ENCODE peak calls at places on chromosomes 1 and 21, in seven cellular contexts. One of them, this sample, is unnamed.

GRCh38 chr1:207818971-207819451 is 67.2 kb downstream of the CD46 start:
- DNase-seq in HepG2: no peak
- DNase-seq in esophagus muscularis mucosa: no peak
- DNase-seq in K562: no peak
- DNase-seq in tibial nerve: no peak
- DNase-seq in transverse colon: no peak
- DNase-seq in H1: no peak
- DNase-seq in this sample: no peak

GRCh38 chr1:114032271-114033218 is 53.3 kb downstream of the OLFML3 start:
- DNase-seq in transverse colon: no peak
- DNase-seq in esophagus muscularis mucosa: no peak
- DNase-seq in HepG2: no peak
- DNase-seq in H1: no peak
- DNase-seq in tibial nerve: no peak
- DNase-seq in K562: no peak
- DNase-seq in this sample: no peak

GRCh38 chr1:169200319-169200718 is 93.8 kb downstream of the ATP1B1 start:
- DNase-seq in tibial nerve: no peak
- DNase-seq in H1: no peak
- DNase-seq in K562: no peak
- DNase-seq in transverse colon: no peak
- DNase-seq in HepG2: no peak
- DNase-seq in esophagus muscularis mucosa: no peak
- DNase-seq in this sample: no peak

GRCh38 chr1:201468844-201469644 is at the start of gene PHLDA3:
- DNase-seq in transverse colon: peak
- DNase-seq in esophagus muscularis mucosa: peak
- DNase-seq in K562: peak
- DNase-seq in H1: peak
- DNase-seq in tibial nerve: peak
- DNase-seq in HepG2: peak
- DNase-seq in this sample: peak

GRCh38 chr1:222592171-222592570 is 2.4 kb upstream of the TAF1A start:
- DNase-seq in esophagus muscularis mucosa: no peak
- DNase-seq in HepG2: no peak
- DNase-seq in H1: no peak
- DNase-seq in transverse colon: no peak
- DNase-seq in K562: no peak
- DNase-seq in tibial nerve: no peak
- DNase-seq in this sample: no peak

GRCh38 chr1:152328801-152329391 is 3.9 kb upstream of the FLG start:
- DNase-seq in transverse colon: no peak
- DNase-seq in tibial nerve: no peak
- DNase-seq in esophagus muscularis mucosa: no peak
- DNase-seq in HepG2: no peak
- DNase-seq in H1: no peak
- DNase-seq in K562: no peak
- DNase-seq in this sample: no peak

GRCh38 chr21:40652436-40652835 is 194.5 kb downstream of the DSCAM start:
- DNase-seq in K562: no peak
- DNase-seq in transverse colon: no peak
- DNase-seq in HepG2: no peak
- DNase-seq in tibial nerve: no peak
- DNase-seq in H1: no peak
- DNase-seq in esophagus muscularis mucosa: no peak
- DNase-seq in this sample: no peak

GRCh38 chr1:53442297-53442696 is 16.9 kb upstream of the DMRTB1 start:
- DNase-seq in H1: no peak
- DNase-seq in tibial nerve: no peak
- DNase-seq in esophagus muscularis mucosa: no peak
- DNase-seq in HepG2: no peak
- DNase-seq in transverse colon: no peak
- DNase-seq in K562: no peak
- DNase-seq in this sample: no peak

GRCh38 chr1:165365344-165365743 is 8.8 kb upstream of the LMX1A start:
- DNase-seq in HepG2: no peak
- DNase-seq in tibial nerve: no peak
- DNase-seq in esophagus muscularis mucosa: no peak
- DNase-seq in K562: no peak
- DNase-seq in H1: no peak
- DNase-seq in transverse colon: no peak
- DNase-seq in this sample: no peak

GRCh38 chr1:2204384-2205190 is 10.0 kb upstream of the FAAP20 start:
- DNase-seq in H1: peak
- DNase-seq in esophagus muscularis mucosa: peak
- DNase-seq in transverse colon: peak
- DNase-seq in K562: peak
- DNase-seq in HepG2: peak
- DNase-seq in tibial nerve: peak
- DNase-seq in this sample: peak

GRCh38 chr1:224534731-224535130 is 81.4 kb upstream of the CNIH3 start:
- DNase-seq in HepG2: no peak
- DNase-seq in K562: no peak
- DNase-seq in esophagus muscularis mucosa: peak
- DNase-seq in transverse colon: no peak
- DNase-seq in H1: no peak
- DNase-seq in tibial nerve: no peak
- DNase-seq in this sample: no peak

GRCh38 chr1:1624443-1625403 is 7.2 kb upstream of the MMP23B start:
- DNase-seq in transverse colon: no peak
- DNase-seq in HepG2: no peak
- DNase-seq in H1: no peak
- DNase-seq in tibial nerve: no peak
- DNase-seq in esophagus muscularis mucosa: no peak
- DNase-seq in K562: peak
- DNase-seq in this sample: no peak

GRCh38 chr1:63448741-63449140 is 74.3 kb downstream of the ITGB3BP start:
- DNase-seq in transverse colon: no peak
- DNase-seq in H1: no peak
- DNase-seq in esophagus muscularis mucosa: no peak
- DNase-seq in K562: no peak
- DNase-seq in tibial nerve: no peak
- DNase-seq in HepG2: no peak
- DNase-seq in this sample: no peak

GRCh38 chr1:106954830-106955229 is 101.6 kb upstream of the PRMT6 start:
- DNase-seq in tibial nerve: no peak
- DNase-seq in HepG2: no peak
- DNase-seq in esophagus muscularis mucosa: no peak
- DNase-seq in H1: no peak
- DNase-seq in transverse colon: no peak
- DNase-seq in K562: no peak
- DNase-seq in this sample: no peak

GRCh38 chr1:198638894-198639319 is at the start of gene PTPRC:
- DNase-seq in H1: no peak
- DNase-seq in K562: no peak
- DNase-seq in tibial nerve: no peak
- DNase-seq in HepG2: no peak
- DNase-seq in esophagus muscularis mucosa: no peak
- DNase-seq in transverse colon: no peak
- DNase-seq in this sample: no peak
- TF ChIP-seq POLR2A in H1: no peak
- TF ChIP-seq POLR2A in K562: peak
- TF ChIP-seq POLR2A in tibial nerve: no peak
- TF ChIP-seq POLR2A in HepG2: no peak
- TF ChIP-seq POLR2A in esophagus muscularis mucosa: no peak
- TF ChIP-seq POLR2A in transverse colon: peak
- TF ChIP-seq POLR2A in this sample: no peak

GRCh38 chr1:101394041-101394440 is 157.2 kb downstream of the S1PR1 start:
- DNase-seq in transverse colon: no peak
- DNase-seq in esophagus muscularis mucosa: no peak
- DNase-seq in H1: no peak
- DNase-seq in K562: no peak
- DNase-seq in tibial nerve: no peak
- DNase-seq in HepG2: no peak
- DNase-seq in this sample: no peak
- H3K27ac ChIP-seq in transverse colon: no peak
- H3K27ac ChIP-seq in esophagus muscularis mucosa: no peak
- H3K27ac ChIP-seq in H1: no peak
- H3K27ac ChIP-seq in K562: no peak
- H3K27ac ChIP-seq in tibial nerve: no peak
- H3K27ac ChIP-seq in HepG2: no peak
- H3K27ac ChIP-seq in this sample: no peak

GRCh38 chr1:172278478-172278877 is 142.0 kb upstream of the C1orf105 start:
- DNase-seq in K562: no peak
- DNase-seq in transverse colon: no peak
- DNase-seq in tibial nerve: no peak
- DNase-seq in esophagus muscularis mucosa: no peak
- DNase-seq in H1: peak
- DNase-seq in HepG2: no peak
- DNase-seq in this sample: no peak
- TF ChIP-seq EP300 in K562: no peak
- TF ChIP-seq EP300 in transverse colon: no peak
- TF ChIP-seq EP300 in tibial nerve: peak
- TF ChIP-seq EP300 in esophagus muscularis mucosa: no peak
- TF ChIP-seq EP300 in H1: no peak
- TF ChIP-seq EP300 in HepG2: no peak
- TF ChIP-seq EP300 in this sample: no peak

GRCh38 chr1:112674986-112675727 is 698 bp downstream of the MOV10 start:
- DNase-seq in HepG2: peak
- DNase-seq in transverse colon: peak
- DNase-seq in tibial nerve: no peak
- DNase-seq in H1: no peak
- DNase-seq in K562: peak
- DNase-seq in esophagus muscularis mucosa: no peak
- DNase-seq in this sample: peak

GRCh38 chr1:112672842-112673241 is 1.6 kb upstream of the MOV10 start:
- DNase-seq in H1: no peak
- DNase-seq in esophagus muscularis mucosa: no peak
- DNase-seq in HepG2: no peak
- DNase-seq in K562: no peak
- DNase-seq in tibial nerve: no peak
- DNase-seq in transverse colon: no peak
- DNase-seq in this sample: no peak

GRCh38 chr1:112675728-112676381 is 1.4 kb downstream of the MOV10 start:
- DNase-seq in esophagus muscularis mucosa: no peak
- DNase-seq in K562: no peak
- DNase-seq in HepG2: no peak
- DNase-seq in H1: no peak
- DNase-seq in tibial nerve: no peak
- DNase-seq in transverse colon: no peak
- DNase-seq in this sample: no peak

GRCh38 chr1:112673589-112674439 is 645 bp upstream of the MOV10 start:
- DNase-seq in K562: peak
- DNase-seq in H1: no peak
- DNase-seq in HepG2: peak
- DNase-seq in tibial nerve: peak
- DNase-seq in esophagus muscularis mucosa: no peak
- DNase-seq in transverse colon: no peak
- DNase-seq in this sample: peak

GRCh38 chr1:112674440-112674985 is at the start of gene MOV10:
- DNase-seq in tibial nerve: peak
- DNase-seq in esophagus muscularis mucosa: peak
- DNase-seq in H1: peak
- DNase-seq in transverse colon: peak
- DNase-seq in K562: peak
- DNase-seq in HepG2: peak
- DNase-seq in this sample: peak
- TF ChIP-seq POLR2A in tibial nerve: no peak
- TF ChIP-seq POLR2A in esophagus muscularis mucosa: no peak
- TF ChIP-seq POLR2A in H1: peak
- TF ChIP-seq POLR2A in transverse colon: peak
- TF ChIP-seq POLR2A in K562: peak
- TF ChIP-seq POLR2A in HepG2: peak
- TF ChIP-seq POLR2A in this sample: no peak

DNA sequence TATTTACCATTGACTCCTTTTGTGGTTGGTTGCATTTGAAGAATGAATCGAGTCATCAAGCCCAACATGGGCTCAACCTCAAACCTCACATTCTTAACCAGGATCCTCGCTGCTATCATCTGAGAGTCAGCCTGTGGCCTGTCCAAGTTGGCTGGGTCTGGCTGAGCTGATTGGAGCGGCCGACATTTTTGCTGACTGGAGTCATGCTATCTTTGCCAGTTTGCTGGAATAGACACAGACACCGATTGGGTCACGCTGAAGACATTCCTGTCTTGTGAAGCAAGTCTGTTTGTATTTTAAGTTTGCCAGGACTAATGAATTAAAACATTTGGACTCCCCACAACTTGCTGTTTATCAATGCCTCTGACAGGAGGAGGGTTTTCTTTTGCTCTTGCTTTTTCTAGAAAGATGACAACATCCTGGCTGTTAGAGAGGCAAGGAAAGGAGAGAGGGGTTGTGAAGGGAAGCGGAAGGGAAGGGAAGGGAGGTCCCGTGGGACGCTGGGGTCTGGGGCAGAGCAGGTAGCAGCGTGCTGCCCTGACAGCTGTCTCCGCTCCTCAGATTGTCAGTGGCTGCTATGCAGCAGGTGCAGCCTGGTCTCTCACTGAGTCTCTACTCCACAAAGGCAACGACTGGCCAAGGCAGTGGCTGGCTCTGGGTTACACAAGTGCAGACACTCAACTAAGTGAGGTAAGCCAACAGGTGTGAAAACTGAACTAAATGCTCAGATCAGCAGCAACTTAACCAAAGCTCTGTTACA is at the start of gene MAP3K7CL:
- DNase-seq in HepG2: no peak
- DNase-seq in transverse colon: peak
- DNase-seq in K562: no peak
- DNase-seq in H1: no peak
- DNase-seq in tibial nerve: peak
- DNase-seq in esophagus muscularis mucosa: no peak
- DNase-seq in this sample: no peak
- H3K27ac ChIP-seq in HepG2: no peak
- H3K27ac ChIP-seq in transverse colon: peak
- H3K27ac ChIP-seq in K562: no peak
- H3K27ac ChIP-seq in H1: no peak
- H3K27ac ChIP-seq in tibial nerve: no peak
- H3K27ac ChIP-seq in esophagus muscularis mucosa: peak
- H3K27ac ChIP-seq in this sample: no peak

DNA sequence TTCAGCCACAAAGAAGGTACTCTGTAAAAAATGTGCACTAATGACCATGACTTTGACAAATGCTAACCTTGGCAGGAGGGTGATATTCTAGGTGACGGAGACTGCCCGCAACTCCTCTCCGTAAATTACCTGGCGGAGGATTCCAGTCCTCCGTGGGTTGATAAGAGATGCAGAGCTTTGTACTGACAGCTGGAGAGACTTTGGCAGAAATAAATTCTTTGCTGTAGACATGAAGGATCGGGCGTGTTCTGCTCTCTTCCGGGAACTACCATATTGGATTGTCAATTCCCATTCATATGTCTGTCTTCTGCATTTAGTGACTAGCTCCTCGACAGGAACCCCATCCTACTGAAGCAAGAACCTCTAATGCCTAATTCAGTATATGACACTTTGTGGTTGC is 158.3 kb upstream of the KAZN start:
- DNase-seq in HepG2: no peak
- DNase-seq in esophagus muscularis mucosa: no peak
- DNase-seq in H1: no peak
- DNase-seq in K562: no peak
- DNase-seq in transverse colon: no peak
- DNase-seq in tibial nerve: no peak
- DNase-seq in this sample: no peak
- TF ChIP-seq EP300 in HepG2: no peak
- TF ChIP-seq EP300 in esophagus muscularis mucosa: no peak
- TF ChIP-seq EP300 in H1: no peak
- TF ChIP-seq EP300 in K562: no peak
- TF ChIP-seq EP300 in transverse colon: no peak
- TF ChIP-seq EP300 in tibial nerve: no peak
- TF ChIP-seq EP300 in this sample: no peak

GRCh38 chr1:173190101-173190895 is 16.8 kb downstream of the TNFSF4 start:
- DNase-seq in HepG2: peak
- DNase-seq in tibial nerve: peak
- DNase-seq in transverse colon: peak
- DNase-seq in H1: no peak
- DNase-seq in K562: no peak
- DNase-seq in esophagus muscularis mucosa: no peak
- DNase-seq in this sample: peak
- TF ChIP-seq POLR2A in HepG2: no peak
- TF ChIP-seq POLR2A in tibial nerve: no peak
- TF ChIP-seq POLR2A in transverse colon: no peak
- TF ChIP-seq POLR2A in H1: no peak
- TF ChIP-seq POLR2A in K562: no peak
- TF ChIP-seq POLR2A in esophagus muscularis mucosa: no peak
- TF ChIP-seq POLR2A in this sample: no peak

GRCh38 chr1:89287182-89288050 is 14.8 kb upstream of the GBP5 start:
- DNase-seq in H1: no peak
- DNase-seq in transverse colon: no peak
- DNase-seq in K562: no peak
- DNase-seq in esophagus muscularis mucosa: no peak
- DNase-seq in tibial nerve: no peak
- DNase-seq in HepG2: no peak
- DNase-seq in this sample: no peak
- H3K27ac ChIP-seq in H1: no peak
- H3K27ac ChIP-seq in transverse colon: peak
- H3K27ac ChIP-seq in K562: no peak
- H3K27ac ChIP-seq in esophagus muscularis mucosa: peak
- H3K27ac ChIP-seq in tibial nerve: peak
- H3K27ac ChIP-seq in HepG2: no peak
- H3K27ac ChIP-seq in this sample: no peak

This sample was measured in ovary.